ENCODE peak calls at places on chromosomes 12 and 14, in ten cellular contexts. L is PC-9, K is uterus, P is left lung, B is ascending aorta, M is K562, Q is aorta, I is tibial nerve, G is mesendoderm, W is spleen. E is an unnamed sample. For H3K4me1, the result is how much of the 10 kb centered on the place peaks cover.

GRCh38 chr14:101503431-101504095 is 57.7 kb upstream of the DIO3 start:
- DNase-seq in L (no peak), K (peak), P (peak), B (no peak), M (no peak), Q (peak), I (peak), G (no peak), W (peak), E (no peak)

GRCh38 chr12:49903700-49904423 is at the start of gene FAIM2:
- DNase-seq in L (no peak), K (peak), P (peak), B (peak), M (no peak), Q (peak), I (no peak), G (no peak), W (peak), E (peak)

GRCh38 chr12:80178846-80179245 is 79.5 kb downstream of the OTOGL start:
- DNase-seq in L (no peak), K (no peak), P (no peak), B (no peak), M (no peak), Q (no peak), I (no peak), G (no peak), W (no peak), E (no peak)

GRCh38 chr12:51788876-51789275 is 59.6 kb downstream of the FIGNL2 start:
- DNase-seq in L (no peak), K (no peak), P (no peak), B (no peak), M (no peak), Q (no peak), I (no peak), G (peak), W (no peak), E (peak)

GRCh38 chr14:93950948-93951668 is 24.0 kb downstream of the FAM181A start:
- DNase-seq in L (no peak), K (no peak), P (no peak), B (no peak), M (no peak), Q (no peak), I (no peak), G (no peak), W (no peak), E (no peak)

GRCh38 chr14:76525106-76525825 is 149.3 kb downstream of the ESRRB start:
- DNase-seq in L (no peak), K (no peak), P (no peak), B (no peak), M (no peak), Q (no peak), I (no peak), G (no peak), W (peak), E (no peak)

GRCh38 chr12:46579474-46579873 is 206.9 kb upstream of the SLC38A2 start:
- DNase-seq in L (no peak), K (no peak), P (no peak), B (no peak), M (no peak), Q (no peak), I (no peak), G (no peak), W (no peak), E (no peak)

GRCh38 chr14:52333823-52334657 is 19.9 kb downstream of the PTGER2 start:
- DNase-seq in L (no peak), K (no peak), P (no peak), B (no peak), M (no peak), Q (no peak), I (no peak), G (no peak), W (no peak), E (peak)

GRCh38 chr12:28937196-28937595 is 211.9 kb upstream of the FAR2 start:
- DNase-seq in L (peak), K (no peak), P (no peak), B (no peak), M (no peak), Q (no peak), I (no peak), G (peak), W (no peak), E (peak)

GRCh38 chr14:68616255-68616902 is 176.5 kb downstream of the ZFP36L1 start:
- DNase-seq in L (peak), K (no peak), P (no peak), B (no peak), M (peak), Q (no peak), I (no peak), G (peak), W (no peak), E (peak)

GRCh38 chr12:55938826-55939501 is 8.0 kb downstream of the DGKA start:
- DNase-seq in L (no peak), K (no peak), P (no peak), B (no peak), M (no peak), Q (no peak), I (no peak), G (no peak), W (no peak), E (no peak)

GRCh38 chr12:129257526-129257925 is 404.2 kb downstream of the GLT1D1 start:
- DNase-seq in L (no peak), K (no peak), P (no peak), B (no peak), M (no peak), Q (no peak), I (no peak), G (peak), W (no peak), E (no peak)

GRCh38 chr12:53011889-53012288 is 5.6 kb downstream of the EIF4B start:
- DNase-seq in L (no peak), K (no peak), P (no peak), B (no peak), M (no peak), Q (no peak), I (no peak), G (no peak), W (no peak), E (no peak)

GRCh38 chr14:99035712-99036593 is 236.0 kb downstream of the BCL11B start:
- DNase-seq in L (peak), K (peak), P (peak), B (peak), M (no peak), Q (peak), I (peak), G (peak), W (no peak), E (peak)

GRCh38 chr14:64708148-64709004 is 4.2 kb downstream of the PLEKHG3 start:
- DNase-seq in L (peak), K (no peak), P (peak), B (peak), M (no peak), Q (peak), I (no peak), G (peak), W (peak), E (peak)

GRCh38 chr12:124332068-124332672 is 37.3 kb downstream of the RFLNA start:
- DNase-seq in L (no peak), K (no peak), P (no peak), B (no peak), M (peak), Q (no peak), I (no peak), G (peak), W (no peak), E (no peak)

GRCh38 chr14:103705158-103705523 is 10.1 kb downstream of the XRCC3 start:
- DNase-seq in L (peak), K (peak), P (peak), B (no peak), M (no peak), Q (peak), I (no peak), G (no peak), W (peak), E (no peak)

GRCh38 chr12:31041033-31041564 is 32.6 kb upstream of the DDX11 start:
- DNase-seq in L (no peak), K (no peak), P (no peak), B (no peak), M (no peak), Q (no peak), I (no peak), G (no peak), W (no peak), E (no peak)

GRCh38 chr12:117447665-117448366 is 86.4 kb upstream of the NOS1 start:
- DNase-seq in L (no peak), K (no peak), P (no peak), B (no peak), M (no peak), Q (no peak), I (no peak), G (no peak), W (peak), E (no peak)

GRCh38 chr14:72876021-72876709 is 17.7 kb downstream of the DPF3 start:
- DNase-seq in L (no peak), K (no peak), P (no peak), B (no peak), M (no peak), Q (no peak), I (no peak), G (no peak), W (no peak), E (no peak)

GRCh38 chr14:72878746-72879145 is 15.2 kb downstream of the DPF3 start:
- DNase-seq in L (no peak), K (no peak), P (no peak), B (no peak), M (no peak), Q (no peak), I (no peak), G (no peak), W (no peak), E (no peak)

GRCh38 chr14:72879431-72879830 is 14.5 kb downstream of the DPF3 start:
- DNase-seq in L (no peak), K (no peak), P (no peak), B (no peak), M (no peak), Q (no peak), I (no peak), G (no peak), W (no peak), E (no peak)

GRCh38 chr14:72880164-72880563 is 13.7 kb downstream of the DPF3 start:
- DNase-seq in L (no peak), K (no peak), P (no peak), B (no peak), M (no peak), Q (no peak), I (no peak), G (peak), W (no peak), E (no peak)

DNA sequence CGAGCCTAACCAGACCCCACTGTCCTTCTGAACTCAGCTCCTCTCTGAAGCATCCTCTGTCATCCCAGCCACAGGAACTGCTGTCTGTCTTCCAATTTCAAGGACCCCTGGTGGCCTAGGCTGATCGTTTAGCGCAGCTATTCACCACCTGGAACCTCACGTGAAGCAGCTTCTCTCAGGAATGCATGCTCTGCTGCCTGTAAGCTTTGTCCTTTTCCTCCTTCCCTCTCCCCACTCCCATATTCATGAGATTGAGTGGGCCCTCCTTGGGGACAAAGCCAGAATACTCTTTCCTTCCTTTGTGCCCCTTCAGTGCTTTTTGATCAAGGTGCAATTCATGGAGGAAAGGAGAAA is 17.2 kb downstream of the DPF3 start:
- DNase-seq in L (no peak), K (no peak), P (no peak), B (no peak), M (no peak), Q (no peak), I (no peak), G (peak), W (no peak), E (no peak)
- H3K4me1 ChIP-seq in L (under half), K (under half), P (under half), B (under half), M (under half), Q (under half), I (under half), G (under half), W (under half), E (under half)

GRCh38 chr12:9328065-9328464 is 119.9 kb upstream of the PZP start:
- DNase-seq in L (no peak), K (no peak), P (no peak), B (no peak), M (no peak), Q (no peak), I (no peak), G (no peak), W (no peak), E (no peak)
- H3K27ac ChIP-seq in L (no peak), K (no peak), P (no peak), B (no peak), M (no peak), Q (no peak), I (no peak), G (no peak), W (no peak), E (no peak)

DNA sequence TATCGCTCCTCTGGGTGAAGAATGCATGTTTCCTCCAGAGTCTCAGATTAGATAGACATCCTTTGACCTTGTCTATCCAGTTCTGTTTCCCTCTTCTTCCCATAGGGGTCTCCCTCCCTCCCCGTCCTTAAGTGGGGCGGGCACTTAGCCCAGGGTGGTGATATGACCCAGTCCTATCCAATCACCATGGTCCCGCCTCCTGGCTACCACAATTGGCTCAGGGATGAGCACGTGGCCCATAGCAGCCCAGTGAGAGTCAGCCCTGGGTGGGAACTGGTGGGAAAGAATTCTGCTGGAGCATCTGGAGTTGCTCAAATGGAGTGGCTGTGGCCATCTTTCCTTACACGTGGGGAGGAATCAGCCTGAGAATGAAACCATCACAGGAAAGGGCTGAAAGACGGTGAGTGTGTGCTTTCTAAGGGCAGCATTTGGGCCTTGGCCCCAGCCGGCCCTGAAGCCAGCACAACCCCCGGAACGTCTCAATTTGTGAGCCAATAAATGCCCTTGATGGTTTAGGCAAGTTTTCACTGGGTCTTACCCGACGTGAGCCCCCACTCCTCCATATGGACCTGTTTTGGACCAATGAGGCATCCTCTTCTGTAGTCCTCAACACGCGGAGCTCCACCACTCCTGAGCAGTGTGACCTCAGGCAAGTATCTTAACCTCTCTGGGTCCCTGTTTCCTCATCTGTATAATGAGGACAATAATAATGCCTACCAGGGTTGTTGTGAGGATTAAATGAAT is 14.3 kb upstream of the MLXIP start:
- DNase-seq in L (peak), K (peak), P (peak), B (peak), M (peak), Q (peak), I (peak), G (peak), W (peak), E (peak)
- H3K4me3 ChIP-seq in L (peak), K (peak), P (peak), B (peak), M (peak), Q (no peak), I (no peak), G (no peak), W (peak), E (no peak)

GRCh38 chr14:86626530-86626929 is 1096.6 kb downstream of the FLRT2 start:
- DNase-seq in L (no peak), K (no peak), P (no peak), B (no peak), M (no peak), Q (no peak), I (no peak), G (no peak), W (no peak), E (no peak)
- H3K4me1 ChIP-seq in L (under half), K (under half), P (under half), B (under half), M (under half), Q (under half), I (under half), G (under half), W (under half), E (under half)